ENCODE peak calls at places on chromosomes 7 and 10, in eight cellular contexts. One of them, this sample, is unnamed.

GRCh38 chr10:123559066-123559822 is 106.9 kb upstream of the GPR26 start:
- DNase-seq in colonic mucosa: peak
- DNase-seq in SJSA1: peak
- DNase-seq in NB4: peak
- DNase-seq in HFF-Myc: peak
- DNase-seq in mucosa of descending colon: peak
- DNase-seq in psoas muscle: peak
- DNase-seq in BJ: no peak
- DNase-seq in this sample: no peak

GRCh38 chr7:6392712-6393666 is 54.8 kb downstream of the DAGLB start:
- DNase-seq in BJ: no peak
- DNase-seq in HFF-Myc: peak
- DNase-seq in colonic mucosa: peak
- DNase-seq in NB4: peak
- DNase-seq in mucosa of descending colon: peak
- DNase-seq in SJSA1: peak
- DNase-seq in psoas muscle: peak
- DNase-seq in this sample: peak

GRCh38 chr7:82036146-82036886 is 266.5 kb upstream of the HGF start:
- DNase-seq in psoas muscle: no peak
- DNase-seq in mucosa of descending colon: no peak
- DNase-seq in HFF-Myc: peak
- DNase-seq in BJ: peak
- DNase-seq in colonic mucosa: no peak
- DNase-seq in SJSA1: peak
- DNase-seq in NB4: no peak
- DNase-seq in this sample: no peak

GRCh38 chr10:17227367-17228080 is 517 bp upstream of the VIM start:
- DNase-seq in colonic mucosa: no peak
- DNase-seq in SJSA1: peak
- DNase-seq in NB4: peak
- DNase-seq in HFF-Myc: no peak
- DNase-seq in psoas muscle: no peak
- DNase-seq in mucosa of descending colon: no peak
- DNase-seq in BJ: no peak
- DNase-seq in this sample: no peak

GRCh38 chr10:69377191-69377590 is 39.5 kb downstream of the TACR2 start:
- DNase-seq in colonic mucosa: no peak
- DNase-seq in psoas muscle: no peak
- DNase-seq in HFF-Myc: no peak
- DNase-seq in BJ: no peak
- DNase-seq in mucosa of descending colon: no peak
- DNase-seq in SJSA1: no peak
- DNase-seq in NB4: no peak
- DNase-seq in this sample: no peak

GRCh38 chr10:8180756-8181155 is 126.3 kb downstream of the GATA3 start:
- DNase-seq in colonic mucosa: no peak
- DNase-seq in HFF-Myc: no peak
- DNase-seq in NB4: no peak
- DNase-seq in psoas muscle: no peak
- DNase-seq in SJSA1: no peak
- DNase-seq in BJ: no peak
- DNase-seq in mucosa of descending colon: no peak
- DNase-seq in this sample: no peak

GRCh38 chr10:124999433-125000365 is 57.8 kb downstream of the ZRANB1 start:
- DNase-seq in NB4: no peak
- DNase-seq in psoas muscle: peak
- DNase-seq in mucosa of descending colon: peak
- DNase-seq in colonic mucosa: peak
- DNase-seq in SJSA1: no peak
- DNase-seq in HFF-Myc: no peak
- DNase-seq in BJ: no peak
- DNase-seq in this sample: no peak

GRCh38 chr7:137717045-137717444 is 129.7 kb downstream of the DGKI start:
- DNase-seq in psoas muscle: no peak
- DNase-seq in colonic mucosa: no peak
- DNase-seq in SJSA1: no peak
- DNase-seq in NB4: no peak
- DNase-seq in mucosa of descending colon: no peak
- DNase-seq in HFF-Myc: no peak
- DNase-seq in BJ: no peak
- DNase-seq in this sample: no peak

GRCh38 chr10:125146791-125147604 is 13.4 kb downstream of the CTBP2 start:
- DNase-seq in SJSA1: peak
- DNase-seq in colonic mucosa: peak
- DNase-seq in psoas muscle: no peak
- DNase-seq in NB4: peak
- DNase-seq in BJ: no peak
- DNase-seq in HFF-Myc: no peak
- DNase-seq in mucosa of descending colon: no peak
- DNase-seq in this sample: no peak

GRCh38 chr10:36880898-36881297 is 244.5 kb upstream of the ANKRD30A start:
- DNase-seq in HFF-Myc: no peak
- DNase-seq in SJSA1: no peak
- DNase-seq in psoas muscle: no peak
- DNase-seq in NB4: peak
- DNase-seq in colonic mucosa: no peak
- DNase-seq in BJ: no peak
- DNase-seq in mucosa of descending colon: no peak
- DNase-seq in this sample: peak

GRCh38 chr7:134778941-134779740 is at the start of gene CALD1:
- DNase-seq in mucosa of descending colon: peak
- DNase-seq in NB4: no peak
- DNase-seq in psoas muscle: peak
- DNase-seq in colonic mucosa: peak
- DNase-seq in BJ: peak
- DNase-seq in SJSA1: peak
- DNase-seq in HFF-Myc: peak
- DNase-seq in this sample: peak

GRCh38 chr7:134779741-134780065 is 269 bp downstream of the CALD1 start:
- DNase-seq in colonic mucosa: no peak
- DNase-seq in mucosa of descending colon: no peak
- DNase-seq in BJ: no peak
- DNase-seq in SJSA1: no peak
- DNase-seq in NB4: no peak
- DNase-seq in HFF-Myc: no peak
- DNase-seq in psoas muscle: no peak
- DNase-seq in this sample: no peak

GRCh38 chr7:134780166-134780853 is 876 bp downstream of the CALD1 start:
- DNase-seq in colonic mucosa: no peak
- DNase-seq in psoas muscle: no peak
- DNase-seq in BJ: no peak
- DNase-seq in SJSA1: no peak
- DNase-seq in NB4: no peak
- DNase-seq in mucosa of descending colon: no peak
- DNase-seq in HFF-Myc: no peak
- DNase-seq in this sample: no peak

GRCh38 chr7:134782121-134782623 is 2.7 kb downstream of the CALD1 start:
- DNase-seq in BJ: no peak
- DNase-seq in colonic mucosa: no peak
- DNase-seq in SJSA1: no peak
- DNase-seq in psoas muscle: no peak
- DNase-seq in mucosa of descending colon: no peak
- DNase-seq in NB4: no peak
- DNase-seq in HFF-Myc: no peak
- DNase-seq in this sample: no peak

DNA sequence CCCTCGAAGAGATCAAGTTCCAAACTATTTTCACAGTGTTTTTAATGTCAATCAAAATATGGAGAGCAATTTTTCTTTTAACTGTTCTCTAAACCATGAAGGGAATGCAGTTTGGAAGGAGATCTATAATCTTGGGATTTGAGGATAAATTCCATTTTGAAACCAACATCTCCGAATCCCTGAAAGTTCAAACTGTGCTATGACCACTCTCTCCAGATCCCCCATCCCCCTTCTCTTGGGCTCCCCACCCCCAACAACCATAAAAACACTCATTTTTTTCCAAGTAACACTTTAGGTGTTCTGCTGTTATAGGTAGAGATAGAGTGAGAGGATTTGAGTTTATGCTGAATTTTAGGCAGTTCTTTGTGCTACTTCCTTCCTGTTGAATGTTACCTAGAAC is 1.7 kb downstream of the CALD1 start:
- DNase-seq in psoas muscle: no peak
- DNase-seq in mucosa of descending colon: no peak
- DNase-seq in SJSA1: no peak
- DNase-seq in colonic mucosa: no peak
- DNase-seq in HFF-Myc: no peak
- DNase-seq in BJ: no peak
- DNase-seq in NB4: no peak
- DNase-seq in this sample: no peak
- H3K4me3 ChIP-seq in psoas muscle: peak
- H3K4me3 ChIP-seq in mucosa of descending colon: no peak
- H3K4me3 ChIP-seq in SJSA1: peak
- H3K4me3 ChIP-seq in colonic mucosa: peak
- H3K4me3 ChIP-seq in HFF-Myc: peak
- H3K4me3 ChIP-seq in BJ: peak
- H3K4me3 ChIP-seq in NB4: no peak
- H3K4me3 ChIP-seq in this sample: no peak

GRCh38 chr10:84193846-84194423 is 402 bp upstream of the CDHR1 start:
- DNase-seq in mucosa of descending colon: no peak
- DNase-seq in BJ: no peak
- DNase-seq in psoas muscle: no peak
- DNase-seq in colonic mucosa: no peak
- DNase-seq in SJSA1: no peak
- DNase-seq in NB4: no peak
- DNase-seq in HFF-Myc: no peak
- DNase-seq in this sample: no peak
- H3K4me3 ChIP-seq in mucosa of descending colon: no peak
- H3K4me3 ChIP-seq in BJ: peak
- H3K4me3 ChIP-seq in psoas muscle: peak
- H3K4me3 ChIP-seq in colonic mucosa: peak
- H3K4me3 ChIP-seq in SJSA1: peak
- H3K4me3 ChIP-seq in NB4: peak
- H3K4me3 ChIP-seq in HFF-Myc: no peak
- H3K4me3 ChIP-seq in this sample: no peak

GRCh38 chr7:28654111-28654510 is 241.8 kb downstream of the CREB5 start:
- DNase-seq in colonic mucosa: no peak
- DNase-seq in BJ: no peak
- DNase-seq in NB4: no peak
- DNase-seq in HFF-Myc: no peak
- DNase-seq in mucosa of descending colon: no peak
- DNase-seq in SJSA1: no peak
- DNase-seq in psoas muscle: no peak
- DNase-seq in this sample: no peak
- H3K4me3 ChIP-seq in colonic mucosa: no peak
- H3K4me3 ChIP-seq in BJ: no peak
- H3K4me3 ChIP-seq in NB4: no peak
- H3K4me3 ChIP-seq in HFF-Myc: no peak
- H3K4me3 ChIP-seq in mucosa of descending colon: no peak
- H3K4me3 ChIP-seq in SJSA1: no peak
- H3K4me3 ChIP-seq in psoas muscle: no peak
- H3K4me3 ChIP-seq in this sample: no peak

DNA sequence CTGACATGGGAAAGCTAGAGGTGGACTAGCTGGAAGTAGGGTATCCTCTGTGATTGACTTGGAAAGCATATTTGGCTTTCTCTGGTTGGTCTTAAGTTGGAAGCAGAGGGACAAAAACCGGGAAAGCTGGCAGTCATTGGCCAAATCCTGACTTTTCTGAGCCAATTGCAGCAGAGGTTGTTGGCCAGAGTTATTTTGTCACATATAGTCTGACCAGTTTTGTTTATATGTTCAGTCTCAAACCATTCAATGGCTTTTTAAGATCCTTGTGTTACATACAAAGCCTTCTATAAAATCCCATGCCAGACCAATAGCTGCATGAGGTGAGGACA is 6.3 kb downstream of the CFAP69 start:
- DNase-seq in BJ: no peak
- DNase-seq in mucosa of descending colon: no peak
- DNase-seq in psoas muscle: no peak
- DNase-seq in colonic mucosa: no peak
- DNase-seq in HFF-Myc: no peak
- DNase-seq in SJSA1: no peak
- DNase-seq in NB4: no peak
- DNase-seq in this sample: peak
- H3K4me3 ChIP-seq in BJ: no peak
- H3K4me3 ChIP-seq in mucosa of descending colon: no peak
- H3K4me3 ChIP-seq in psoas muscle: no peak
- H3K4me3 ChIP-seq in colonic mucosa: no peak
- H3K4me3 ChIP-seq in HFF-Myc: no peak
- H3K4me3 ChIP-seq in SJSA1: no peak
- H3K4me3 ChIP-seq in NB4: no peak
- H3K4me3 ChIP-seq in this sample: peak

DNA sequence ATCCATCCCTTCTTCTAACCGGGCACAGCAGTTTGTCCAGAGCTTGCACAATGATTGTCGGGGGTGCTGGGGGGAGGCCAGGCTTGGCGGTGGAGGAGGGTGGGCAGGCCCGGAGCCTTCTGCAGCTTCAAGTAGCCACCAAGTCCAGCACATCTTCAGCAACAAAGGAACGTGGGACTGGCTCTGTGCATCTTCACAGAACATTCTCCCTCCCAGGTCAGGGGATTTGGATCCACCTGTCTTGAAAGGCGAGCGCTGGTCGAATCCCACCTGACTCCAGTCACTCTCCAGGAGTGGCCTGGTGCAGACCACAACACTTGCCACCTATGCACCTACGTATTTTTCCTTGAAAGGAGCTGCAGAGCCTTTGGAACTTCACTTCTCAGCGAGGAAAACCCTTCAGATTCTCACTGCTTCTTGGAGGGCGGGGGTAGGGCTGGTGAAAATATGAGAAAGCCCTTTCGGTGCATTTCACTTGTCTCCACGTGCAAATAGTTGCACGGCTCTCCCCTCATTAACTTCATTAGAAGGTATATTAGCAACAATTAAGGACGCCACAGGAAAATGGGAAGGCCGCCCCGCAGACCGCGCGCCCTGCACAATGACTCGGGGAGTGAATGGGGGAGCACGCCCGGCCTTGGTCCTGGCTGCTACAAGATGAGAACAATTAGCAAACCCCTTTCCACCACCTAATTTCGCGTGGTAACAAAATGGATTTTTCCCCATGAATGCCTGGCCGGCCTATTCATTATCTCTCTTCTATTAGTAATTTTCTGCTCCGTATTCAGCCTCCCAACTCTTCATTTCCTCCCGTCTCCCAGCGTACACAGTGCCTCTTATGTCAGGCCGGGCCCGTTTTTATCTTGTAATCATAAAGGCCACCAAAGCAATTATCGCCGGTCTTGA is 346.7 kb downstream of the DNAJB6 start:
- DNase-seq in NB4: no peak
- DNase-seq in SJSA1: no peak
- DNase-seq in BJ: no peak
- DNase-seq in psoas muscle: no peak
- DNase-seq in mucosa of descending colon: no peak
- DNase-seq in colonic mucosa: no peak
- DNase-seq in HFF-Myc: no peak
- DNase-seq in this sample: no peak
- H3K4me3 ChIP-seq in NB4: no peak
- H3K4me3 ChIP-seq in SJSA1: no peak
- H3K4me3 ChIP-seq in BJ: peak
- H3K4me3 ChIP-seq in psoas muscle: no peak
- H3K4me3 ChIP-seq in mucosa of descending colon: no peak
- H3K4me3 ChIP-seq in colonic mucosa: no peak
- H3K4me3 ChIP-seq in HFF-Myc: no peak
- H3K4me3 ChIP-seq in this sample: no peak

GRCh38 chr7:116211006-116211912 is 920 bp downstream of the TES start:
- DNase-seq in psoas muscle: peak
- DNase-seq in NB4: peak
- DNase-seq in BJ: peak
- DNase-seq in mucosa of descending colon: peak
- DNase-seq in SJSA1: peak
- DNase-seq in colonic mucosa: peak
- DNase-seq in HFF-Myc: no peak
- DNase-seq in this sample: peak
- H3K4me3 ChIP-seq in psoas muscle: peak
- H3K4me3 ChIP-seq in NB4: peak
- H3K4me3 ChIP-seq in BJ: peak
- H3K4me3 ChIP-seq in mucosa of descending colon: peak
- H3K4me3 ChIP-seq in SJSA1: peak
- H3K4me3 ChIP-seq in colonic mucosa: peak
- H3K4me3 ChIP-seq in HFF-Myc: peak
- H3K4me3 ChIP-seq in this sample: peak